ENCODE peak calls at places on chromosomes 3 and 15, in seven cellular contexts. L is OCI-LY7, F is MM.1S, T is GM23338, D is HCT116, R is PC-3, O is hepatocyte. C is an unnamed sample.

GRCh38 chr15:77647961-77648360 is 15.2 kb upstream of the LINGO1 start:
- DNase-seq in L (no peak), F (no peak), T (no peak), D (no peak), R (no peak), O (no peak), C (no peak)

GRCh38 chr3:123749716-123750115 is 134.4 kb downstream of the MYLK start:
- DNase-seq in L (no peak), F (no peak), T (no peak), D (no peak), R (peak; percentile 65), O (no peak), C (no peak)

GRCh38 chr3:63857311-63857710 is 6.3 kb downstream of the THOC7 start:
- DNase-seq in L (no peak), F (no peak), T (no peak), D (no peak), R (no peak), O (no peak), C (no peak)

GRCh38 chr3:87949189-87949878 is 109.5 kb downstream of the CGGBP1 start:
- DNase-seq in L (no peak), F (no peak), T (no peak), D (no peak), R (no peak), O (no peak), C (no peak)

GRCh38 chr3:47961815-47962606 is 54.2 kb downstream of the MAP4 start:
- DNase-seq in L (peak; percentile 57), F (peak; percentile 92), T (peak; percentile 62), D (no peak), R (peak; percentile 14), O (peak; percentile 14), C (no peak)

GRCh38 chr3:169615833-169616232 is 47.7 kb downstream of the MECOM start:
- DNase-seq in L (no peak), F (no peak), T (no peak), D (no peak), R (no peak), O (no peak), C (no peak)

GRCh38 chr3:29282431-29283296 is 1.8 kb downstream of the RBMS3 start:
- DNase-seq in L (no peak), F (no peak), T (no peak), D (no peak), R (peak; percentile 36), O (peak; percentile 44), C (peak; percentile 17)

GRCh38 chr3:55128201-55128870 is 200.5 kb upstream of the LRTM1 start:
- DNase-seq in L (no peak), F (no peak), T (peak; percentile 4), D (no peak), R (no peak), O (no peak), C (peak; percentile 31)

GRCh38 chr15:37131639-37132038 is 31.3 kb upstream of the MEIS2 start:
- DNase-seq in L (no peak), F (no peak), T (no peak), D (no peak), R (no peak), O (no peak), C (no peak)

GRCh38 chr15:69222002-69222474 is 61.6 kb downstream of the GLCE start:
- DNase-seq in L (no peak), F (no peak), T (no peak), D (no peak), R (no peak), O (peak; percentile 18), C (no peak)

GRCh38 chr3:46085421-46086082 is 58.3 kb upstream of the XCR1 start:
- DNase-seq in L (no peak), F (peak; percentile 37), T (no peak), D (no peak), R (no peak), O (no peak), C (no peak)

GRCh38 chr3:54520060-54520459 is 397.7 kb downstream of the CACNA2D3 start:
- DNase-seq in L (no peak), F (no peak), T (no peak), D (no peak), R (no peak), O (no peak), C (no peak)

GRCh38 chr3:9068044-9068443 is 104.8 kb upstream of the RAD18 start:
- DNase-seq in L (no peak), F (no peak), T (no peak), D (no peak), R (no peak), O (no peak), C (no peak)

GRCh38 chr3:155026999-155027591 is 53.0 kb upstream of the MME start:
- DNase-seq in L (no peak), F (no peak), T (no peak), D (no peak), R (no peak), O (no peak), C (peak; percentile 54)

GRCh38 chr3:46091971-46092703 is 64.9 kb upstream of the XCR1 start:
- DNase-seq in L (peak; percentile 49), F (no peak), T (no peak), D (no peak), R (no peak), O (no peak), C (no peak)

GRCh38 chr15:95733931-95734330 is 596.6 kb upstream of the NR2F2 start:
- DNase-seq in L (no peak), F (no peak), T (no peak), D (no peak), R (peak; percentile 21), O (no peak), C (no peak)

GRCh38 chr15:57036352-57036751 is 117.9 kb downstream of the TCF12 start:
- DNase-seq in L (no peak), F (no peak), T (no peak), D (no peak), R (no peak), O (no peak), C (no peak)

GRCh38 chr15:38854506-38854905 is 289.9 kb upstream of the RASGRP1 start:
- DNase-seq in L (no peak), F (no peak), T (no peak), D (no peak), R (no peak), O (no peak), C (no peak)

GRCh38 chr3:141454906-141455602 is 31.8 kb upstream of the RASA2 start:
- DNase-seq in L (peak; percentile 83), F (peak; percentile 85), T (peak; percentile 88), D (peak; percentile 70), R (peak; percentile 87), O (peak; percentile 72), C (peak; percentile 74)

GRCh38 chr3:63905731-63906620 is 6.2 kb downstream of the SCAANT1 start:
- DNase-seq in L (no peak), F (no peak), T (no peak), D (no peak), R (no peak), O (no peak), C (no peak)

GRCh38 chr3:172246107-172246870 is 202.0 kb downstream of the GHSR start:
- DNase-seq in L (no peak), F (no peak), T (no peak), D (no peak), R (no peak), O (no peak), C (no peak)

GRCh38 chr3:172251211-172251610 is 197.0 kb downstream of the GHSR start:
- DNase-seq in L (no peak), F (no peak), T (no peak), D (no peak), R (no peak), O (no peak), C (no peak)

GRCh38 chr3:172249039-172249438 is 199.2 kb downstream of the GHSR start:
- DNase-seq in L (no peak), F (no peak), T (no peak), D (no peak), R (no peak), O (no peak), C (no peak)

GRCh38 chr3:172244011-172244410 is 204.2 kb downstream of the GHSR start:
- DNase-seq in L (no peak), F (no peak), T (no peak), D (peak; percentile 18), R (peak; percentile 93), O (no peak), C (no peak)

GRCh38 chr3:172247525-172248274 is 200.6 kb downstream of the GHSR start:
- DNase-seq in L (no peak), F (no peak), T (no peak), D (no peak), R (no peak), O (no peak), C (no peak)
- TF ChIP-seq EZH2phosphoT487 in L (no peak), F (no peak), T (no peak), D (no peak), R (no peak), O (no peak), C (no peak)

GRCh38 chr3:59313365-59313764 is 263.5 kb upstream of the CFAP20DC start:
- DNase-seq in L (peak; percentile 19), F (peak; percentile 25), T (peak; percentile 73), D (peak; percentile 28), R (peak; percentile 56), O (peak; percentile 60), C (peak; percentile 68)
- TF ChIP-seq CTCF in L (peak; percentile 76), F (peak; percentile 83), T (peak; percentile 85), D (peak; percentile 44), R (peak; percentile 73), O (peak; percentile 47), C (peak; percentile 73)

GRCh38 chr3:150348500-150348899 is 59.6 kb upstream of the TSC22D2 start:
- DNase-seq in L (no peak), F (no peak), T (no peak), D (peak; percentile 71), R (peak; percentile 96), O (peak; percentile 62), C (no peak)
- TF ChIP-seq EZH2phosphoT487 in L (no peak), F (no peak), T (no peak), D (no peak), R (no peak), O (no peak), C (no peak)

GRCh38 chr3:131892331-131892730 is 142.5 kb downstream of the CPNE4 start:
- DNase-seq in L (no peak), F (no peak), T (no peak), D (no peak), R (no peak), O (no peak), C (no peak)
- TF ChIP-seq CTCF in L (no peak), F (no peak), T (no peak), D (no peak), R (peak; percentile 31), O (no peak), C (peak; percentile 27)

GRCh38 chr3:114863848-114864247 is 283.2 kb downstream of the ZBTB20 start:
- DNase-seq in L (no peak), F (peak; percentile 32), T (no peak), D (no peak), R (no peak), O (no peak), C (no peak)
- TF ChIP-seq EZH2phosphoT487 in L (no peak), F (no peak), T (no peak), D (no peak), R (no peak), O (no peak), C (no peak)

GRCh38 chr15:80856400-80856799 is 77.2 kb downstream of the CEMIP start:
- DNase-seq in L (peak; percentile 16), F (no peak), T (peak; percentile 63), D (no peak), R (peak; percentile 38), O (no peak), C (peak; percentile 32)
- TF ChIP-seq CTCF in L (peak; percentile 67), F (peak; percentile 17), T (peak; percentile 84), D (peak; percentile 49), R (peak; percentile 57), O (peak; percentile 30), C (peak; percentile 59)

C was measured in neural progenitor cell.